ENCODE peak calls at places on chromosome 18, in seven cellular contexts. M is WTC11, R is osteocyte, J is Kasumi-1, F is NCI-H774, U is activated gamma-delta T cell, X is immature natural killer cell. K is an unnamed sample.
A peak's percentile ranks its signal among the peaks of the same experiment; 100 is the strongest.

GRCh38 chr18:63365909-63366269 is 1.1 kb downstream of the KDSR start:
- DNase-seq in X (peak; percentile 11), J (peak; percentile 33), R (no peak), F (no peak), U (no peak), M (peak; percentile 10), K (no peak)

GRCh38 chr18:12011962-12012549 is 30.7 kb downstream of the IMPA2 start:
- DNase-seq in U (no peak), M (no peak), J (no peak), R (no peak), X (no peak), F (no peak), K (peak; percentile 60)

GRCh38 chr18:39751926-39752325 is 2186.3 kb upstream of the CELF4 start:
- DNase-seq in M (no peak), R (no peak), U (no peak), F (no peak), J (no peak), X (no peak), K (no peak)

GRCh38 chr18:13120967-13121586 is 97.5 kb upstream of the LDLRAD4 start:
- DNase-seq in J (no peak), R (no peak), M (no peak), X (no peak), F (no peak), U (no peak), K (no peak)

GRCh38 chr18:7886436-7886835 is 319.3 kb downstream of the PTPRM start:
- DNase-seq in U (no peak), X (no peak), R (no peak), F (no peak), M (no peak), J (no peak), K (no peak)

GRCh38 chr18:8142932-8143331 is 466.3 kb upstream of the RAB12 start:
- DNase-seq in J (no peak), R (no peak), M (no peak), X (no peak), U (no peak), F (no peak), K (no peak)

GRCh38 chr18:68992719-68993482 is 195.0 kb downstream of the CCDC102B start:
- DNase-seq in M (no peak), U (no peak), J (no peak), X (no peak), F (no peak), R (no peak), K (peak; percentile 48)

GRCh38 chr18:44198296-44199284 is 482.1 kb upstream of the SETBP1 start:
- DNase-seq in X (no peak), R (no peak), F (no peak), U (no peak), J (no peak), M (no peak), K (peak; percentile 41)

GRCh38 chr18:9869713-9870430 is 15.9 kb upstream of the TXNDC2 start:
- DNase-seq in U (no peak), R (no peak), M (no peak), J (peak; percentile 17), F (no peak), X (no peak), K (no peak)

GRCh38 chr18:6718255-6718654 is 11.3 kb upstream of the ARHGAP28 start:
- DNase-seq in F (no peak), M (no peak), X (no peak), J (no peak), U (no peak), R (no peak), K (no peak)

GRCh38 chr18:42047721-42048120 is 92.7 kb downstream of the PIK3C3 start:
- DNase-seq in M (no peak), F (no peak), J (no peak), X (no peak), U (no peak), R (no peak), K (no peak)

GRCh38 chr18:9017170-9017899 is 85.2 kb upstream of the NDUFV2 start:
- DNase-seq in X (peak; percentile 6), M (peak; percentile 61), J (peak; percentile 70), U (peak; percentile 9), R (peak; percentile 93), F (no peak), K (peak; percentile 34)

GRCh38 chr18:79512461-79513380 is 117.0 kb downstream of the NFATC1 start:
- DNase-seq in R (peak; percentile 78), U (no peak), M (no peak), X (no peak), F (no peak), J (no peak), K (peak; percentile 75)

GRCh38 chr18:33749831-33750230 is 171.8 kb downstream of the ASXL3 start:
- DNase-seq in R (no peak), J (peak; percentile 64), F (no peak), U (no peak), X (no peak), M (no peak), K (no peak)

GRCh38 chr18:56083889-56084288 is 495.9 kb upstream of the TCF4 start:
- DNase-seq in F (no peak), J (no peak), R (no peak), X (no peak), M (no peak), U (no peak), K (no peak)

GRCh38 chr18:73340135-73340934 is 472.5 kb upstream of the NETO1 start:
- DNase-seq in R (no peak), X (no peak), F (no peak), J (no peak), U (no peak), M (no peak), K (no peak)

GRCh38 chr18:487371-487770 is 13.1 kb downstream of the COLEC12 start:
- DNase-seq in J (no peak), R (no peak), X (no peak), F (no peak), M (no peak), U (no peak), K (no peak)

GRCh38 chr18:44098551-44099098 is 582.1 kb upstream of the SETBP1 start:
- DNase-seq in J (no peak), F (no peak), X (no peak), R (no peak), U (no peak), M (peak; percentile 40), K (no peak)

GRCh38 chr18:79047556-79048244 is 21.5 kb upstream of the ATP9B start:
- DNase-seq in X (no peak), J (no peak), U (peak; percentile 10), F (no peak), R (no peak), M (no peak), K (no peak)

GRCh38 chr18:10365901-10366300 is 88.5 kb upstream of the APCDD1 start:
- DNase-seq in X (no peak), M (no peak), R (no peak), U (no peak), F (no peak), J (no peak), K (no peak)

GRCh38 chr18:5961097-5961827 is 65.9 kb upstream of the TMEM200C start:
- DNase-seq in R (peak; percentile 57), J (no peak), U (no peak), F (no peak), X (no peak), M (no peak), K (no peak)

GRCh38 chr18:8706981-8707940 is 1.9 kb downstream of the MTCL1 start:
- DNase-seq in R (peak; percentile 85), F (no peak), X (peak; percentile 11), U (no peak), J (no peak), M (peak; percentile 67), K (no peak)

GRCh38 chr18:37457754-37458153 is 107.8 kb downstream of the CELF4 start:
- DNase-seq in X (no peak), M (no peak), F (no peak), U (no peak), J (no peak), R (no peak), K (no peak)

GRCh38 chr18:4130734-4131719 is 324.1 kb downstream of the DLGAP1 start:
- DNase-seq in J (no peak), X (no peak), U (no peak), M (no peak), F (no peak), R (no peak), K (no peak)

GRCh38 chr18:79780547-79780946 is 17.2 kb upstream of the KCNG2 start:
- DNase-seq in J (no peak), M (no peak), U (no peak), X (no peak), R (no peak), F (no peak), K (peak; percentile 16)

GRCh38 chr18:21489119-21489750 is 111.3 kb downstream of the ESCO1 start:
- DNase-seq in R (no peak), X (peak; percentile 21), U (no peak), J (peak; percentile 78), F (peak; percentile 15), M (peak; percentile 60), K (no peak)

GRCh38 chr18:56000041-56000440 is 412.0 kb upstream of the TCF4 start:
- DNase-seq in R (no peak), J (no peak), U (no peak), X (no peak), M (no peak), F (no peak), K (no peak)

GRCh38 chr18:35991696-35992095 is 19.2 kb downstream of the RMP24 start:
- DNase-seq in J (no peak), M (no peak), X (no peak), U (no peak), F (no peak), R (no peak), K (no peak)

GRCh38 chr18:21703241-21703820 is 1.2 kb downstream of the ABHD3 start:
- DNase-seq in R (no peak), U (no peak), X (peak; percentile 1), F (no peak), J (peak; percentile 41), M (peak; percentile 17), K (no peak)

GRCh38 chr18:44725300-44726096 is 44.8 kb downstream of the SETBP1 start:
- DNase-seq in U (peak; percentile 33), R (no peak), F (no peak), M (no peak), X (peak; percentile 83), J (peak; percentile 82), K (peak; percentile 51)

GRCh38 chr18:26556573-26556972 is 8.2 kb upstream of the KCTD1 start:
- DNase-seq in U (no peak), R (no peak), X (no peak), F (no peak), J (no peak), M (no peak), K (no peak)